ENCODE peak calls at places on chromosomes 2 and 18, in five cellular contexts. Z, J, E, A and U are unnamed samples.

GRCh38 chr2:191617589-191617988 is 60.3 kb upstream of the NABP1 start:
- DNase-seq in Z (no peak), J (no peak), E (peak), A (no peak), U (no peak)

GRCh38 chr2:61727746-61728145 is 126.1 kb downstream of the FAM161A start:
- DNase-seq in Z (no peak), J (no peak), E (no peak), A (no peak), U (no peak)

GRCh38 chr18:13804305-13804704 is 19.6 kb upstream of the MC5R start:
- DNase-seq in Z (no peak), J (no peak), E (peak), A (no peak), U (no peak)

GRCh38 chr2:238103465-238104070 is 3.4 kb downstream of the ESPNL start:
- DNase-seq in Z (no peak), J (no peak), E (no peak), A (no peak), U (no peak)

GRCh38 chr2:239964399-239965185 is 60.5 kb downstream of the NDUFA10 start:
- DNase-seq in Z (peak), J (no peak), E (no peak), A (no peak), U (no peak)

GRCh38 chr2:72722492-72723090 is 103.2 kb downstream of the EXOC6B start:
- DNase-seq in Z (peak), J (no peak), E (no peak), A (peak), U (no peak)

GRCh38 chr2:223297788-223298187 is 245.8 kb downstream of the KCNE4 start:
- DNase-seq in Z (peak), J (no peak), E (no peak), A (no peak), U (no peak)

GRCh38 chr2:82731824-82732223 is 1727.3 kb downstream of the SUCLG1 start:
- DNase-seq in Z (no peak), J (no peak), E (no peak), A (no peak), U (no peak)

GRCh38 chr2:207673431-207673830 is 38.0 kb upstream of the CCNYL1 start:
- DNase-seq in Z (no peak), J (no peak), E (no peak), A (no peak), U (no peak)

GRCh38 chr2:212409560-212409959 is 129.0 kb downstream of the ERBB4 start:
- DNase-seq in Z (no peak), J (no peak), E (no peak), A (no peak), U (no peak)

GRCh38 chr18:58784601-58785137 is 80.0 kb upstream of the ZNF532 start:
- DNase-seq in Z (no peak), J (no peak), E (no peak), A (no peak), U (no peak)

GRCh38 chr2:237570776-237571335 is 4.5 kb downstream of the PRLH start:
- DNase-seq in Z (no peak), J (no peak), E (no peak), A (no peak), U (no peak)

GRCh38 chr2:240628507-240629418 is 3.5 kb downstream of the GPR35 start:
- DNase-seq in Z (peak), J (no peak), E (no peak), A (no peak), U (no peak)

GRCh38 chr2:74525717-74526648 is at the start of gene DQX1:
- DNase-seq in Z (peak), J (peak), E (peak), A (peak), U (peak)

GRCh38 chr2:219650426-219651248 is 23.2 kb downstream of the SLC4A3 start:
- DNase-seq in Z (no peak), J (no peak), E (no peak), A (no peak), U (no peak)

GRCh38 chr2:179297922-179298321 is 33.3 kb upstream of the SESTD1 start:
- DNase-seq in Z (no peak), J (no peak), E (no peak), A (no peak), U (no peak)

GRCh38 chr2:213281156-213281555 is 3.1 kb upstream of the SPAG16 start:
- DNase-seq in Z (no peak), J (no peak), E (no peak), A (no peak), U (no peak)

GRCh38 chr2:98460573-98461560 is 16.2 kb downstream of the INPP4A start:
- DNase-seq in Z (no peak), J (no peak), E (peak), A (no peak), U (no peak)

GRCh38 chr2:11506611-11506969 is 27.3 kb upstream of the GREB1 start:
- DNase-seq in Z (no peak), J (no peak), E (no peak), A (peak), U (no peak)
- TF ChIP-seq FOXM1 in Z (no peak), J (no peak), E (no peak), A (no peak), U (no peak)

DNA sequence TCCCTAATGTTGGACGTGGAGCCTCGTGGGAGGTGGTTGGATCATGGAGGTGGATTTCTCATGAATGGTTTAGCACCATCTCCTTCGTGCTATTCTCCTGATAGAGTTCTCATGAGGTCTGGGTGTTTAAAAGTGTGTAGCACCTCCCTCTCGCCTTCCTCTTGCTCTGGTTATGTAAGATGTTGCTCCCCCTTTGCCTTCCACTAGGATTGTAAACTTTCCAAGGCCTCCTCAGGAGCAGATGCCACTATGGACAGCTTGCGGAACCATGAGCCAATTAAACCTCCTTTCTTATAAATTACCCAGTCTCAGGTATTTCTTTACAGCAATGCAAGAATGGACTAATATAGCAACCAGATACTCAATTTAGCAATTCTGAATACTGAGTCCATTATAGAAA is 82.4 kb upstream of the PELI1 start:
- DNase-seq in Z (no peak), J (no peak), E (no peak), A (no peak), U (no peak)
- TF ChIP-seq FOXM1 in Z (no peak), J (no peak), E (no peak), A (no peak), U (no peak)

DNA sequence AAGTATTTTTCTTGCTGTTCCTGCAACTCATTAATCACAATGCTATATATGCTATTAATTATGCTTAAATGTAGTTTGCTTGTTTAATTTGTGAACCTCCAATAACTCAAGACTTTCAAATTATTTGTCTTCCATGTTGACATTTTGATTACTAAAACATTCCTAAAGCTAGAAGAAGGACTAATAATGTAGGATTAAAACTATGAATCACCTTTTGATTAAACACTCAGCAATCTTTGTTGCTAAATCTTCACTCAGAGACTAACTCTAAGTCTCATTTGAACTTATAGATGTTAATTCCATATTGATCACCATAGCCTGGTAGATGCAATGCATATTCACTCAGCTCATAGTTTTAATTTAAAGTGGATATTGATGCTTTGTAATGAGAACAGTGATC is 524.6 kb upstream of the ZEB2 start:
- DNase-seq in Z (no peak), J (no peak), E (no peak), A (no peak), U (no peak)
- TF ChIP-seq FOXM1 in Z (no peak), J (no peak), E (no peak), A (no peak), U (no peak)

GRCh38 chr2:173032032-173032431 is 43.6 kb upstream of the MAP3K20 start:
- DNase-seq in Z (no peak), J (no peak), E (no peak), A (no peak), U (no peak)
- TF ChIP-seq FOXM1 in Z (no peak), J (no peak), E (no peak), A (no peak), U (no peak)

DNA sequence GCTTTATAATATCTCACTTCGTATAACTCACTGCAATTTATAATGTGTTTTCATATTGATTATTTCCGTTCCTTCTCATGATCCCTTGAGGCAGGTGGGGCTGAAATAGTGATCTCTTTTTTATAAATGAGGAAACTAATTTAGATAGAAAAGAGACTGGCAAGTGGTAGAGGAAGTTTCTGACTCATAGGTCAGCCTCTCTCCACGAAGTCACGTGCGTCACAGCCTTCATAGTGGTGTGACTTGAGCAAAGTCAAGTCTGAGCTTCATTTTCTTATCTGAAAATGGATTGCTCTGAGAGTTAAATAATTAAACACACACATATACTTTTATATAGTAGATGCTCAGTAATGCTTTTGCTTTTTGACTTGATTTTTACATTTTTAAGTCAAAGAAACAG is 19.9 kb downstream of the ABCG5 start:
- DNase-seq in Z (no peak), J (peak), E (no peak), A (no peak), U (no peak)
- TF ChIP-seq FOXM1 in Z (no peak), J (no peak), E (no peak), A (no peak), U (no peak)

GRCh38 chr2:160096414-160096813 is 34.0 kb upstream of the PLA2R1 start:
- DNase-seq in Z (no peak), J (no peak), E (no peak), A (no peak), U (no peak)
- TF ChIP-seq FOXM1 in Z (no peak), J (no peak), E (no peak), A (no peak), U (no peak)

DNA sequence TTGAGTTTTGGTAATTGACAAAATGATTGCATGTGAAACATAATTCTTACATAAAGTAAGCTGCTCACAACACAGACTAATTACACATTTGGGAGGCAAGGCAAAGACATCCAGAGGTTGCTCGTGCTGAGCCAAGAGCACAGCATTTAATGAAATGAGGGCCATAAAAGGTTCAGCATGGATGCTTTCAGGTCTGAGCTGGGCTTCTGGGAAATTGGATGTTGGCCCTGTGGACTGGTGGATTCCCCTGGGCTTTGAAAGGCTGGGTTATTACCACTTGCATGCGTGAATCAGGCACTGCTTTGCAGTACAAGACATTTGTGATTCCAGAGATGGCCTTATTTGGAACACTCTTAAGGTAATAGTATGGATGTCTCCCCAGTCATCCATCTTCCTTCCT is 533.5 kb upstream of the NRP2 start:
- DNase-seq in Z (no peak), J (no peak), E (no peak), A (no peak), U (no peak)
- TF ChIP-seq FOXM1 in Z (no peak), J (no peak), E (no peak), A (no peak), U (no peak)

GRCh38 chr2:70412294-70413075 is 110.6 kb upstream of the FAM136A start:
- DNase-seq in Z (no peak), J (no peak), E (no peak), A (no peak), U (no peak)
- TF ChIP-seq FOXM1 in Z (no peak), J (no peak), E (no peak), A (no peak), U (no peak)